ENCODE peak calls at places on chromosomes 5 and 9, in five cellular contexts. One of them, this sample, is unnamed. For H3K36me3, the result is how much of the 10 kb centered on the place peaks cover.

GRCh38 chr9:105062222-105062850 is 134.4 kb upstream of the ABCA1 start:
- DNase-seq in prostate gland: no peak
- DNase-seq in stomach: no peak
- DNase-seq in H1: no peak
- DNase-seq in tibial nerve: no peak
- DNase-seq in this sample: no peak

GRCh38 chr9:14203366-14204056 is 110.4 kb downstream of the NFIB start:
- DNase-seq in prostate gland: peak
- DNase-seq in stomach: peak
- DNase-seq in H1: no peak
- DNase-seq in tibial nerve: no peak
- DNase-seq in this sample: no peak

GRCh38 chr5:146336197-146336596 is 2.4 kb upstream of the POU4F3 start:
- DNase-seq in prostate gland: no peak
- DNase-seq in stomach: no peak
- DNase-seq in H1: no peak
- DNase-seq in tibial nerve: no peak
- DNase-seq in this sample: no peak

GRCh38 chr9:136327313-136327971 is at the start of gene GPSM1:
- DNase-seq in prostate gland: no peak
- DNase-seq in stomach: no peak
- DNase-seq in H1: no peak
- DNase-seq in tibial nerve: peak
- DNase-seq in this sample: no peak

GRCh38 chr5:104540448-104540847 is 977.9 kb upstream of the NUDT12 start:
- DNase-seq in prostate gland: no peak
- DNase-seq in stomach: no peak
- DNase-seq in H1: no peak
- DNase-seq in tibial nerve: no peak
- DNase-seq in this sample: no peak

GRCh38 chr5:127068771-127069330 is 4.5 kb downstream of the C5orf63 start:
- DNase-seq in prostate gland: no peak
- DNase-seq in stomach: no peak
- DNase-seq in H1: no peak
- DNase-seq in tibial nerve: no peak
- DNase-seq in this sample: no peak

GRCh38 chr5:17897776-17898175 is 263.5 kb downstream of the TAF11L14 start:
- DNase-seq in prostate gland: peak
- DNase-seq in stomach: no peak
- DNase-seq in H1: no peak
- DNase-seq in tibial nerve: no peak
- DNase-seq in this sample: no peak

GRCh38 chr5:167945542-167946384 is 345.7 kb upstream of the WWC1 start:
- DNase-seq in prostate gland: no peak
- DNase-seq in stomach: no peak
- DNase-seq in H1: no peak
- DNase-seq in tibial nerve: no peak
- DNase-seq in this sample: no peak

GRCh38 chr9:113548221-113549041 is 84.9 kb downstream of the RGS3 start:
- DNase-seq in prostate gland: no peak
- DNase-seq in stomach: peak
- DNase-seq in H1: no peak
- DNase-seq in tibial nerve: no peak
- DNase-seq in this sample: no peak

GRCh38 chr5:102799017-102799416 is 43.9 kb downstream of the PAM start:
- DNase-seq in prostate gland: no peak
- DNase-seq in stomach: no peak
- DNase-seq in H1: no peak
- DNase-seq in tibial nerve: no peak
- DNase-seq in this sample: no peak

GRCh38 chr9:128193469-128194096 is 2.2 kb upstream of the CIZ1 start:
- DNase-seq in prostate gland: no peak
- DNase-seq in stomach: no peak
- DNase-seq in H1: no peak
- DNase-seq in tibial nerve: no peak
- DNase-seq in this sample: no peak

GRCh38 chr9:128190013-128190412 is 1.4 kb downstream of the CIZ1 start:
- DNase-seq in prostate gland: no peak
- DNase-seq in stomach: no peak
- DNase-seq in H1: no peak
- DNase-seq in tibial nerve: no peak
- DNase-seq in this sample: no peak

GRCh38 chr9:128190516-128191405 is 611 bp downstream of the CIZ1 start:
- DNase-seq in prostate gland: no peak
- DNase-seq in stomach: no peak
- DNase-seq in H1: peak
- DNase-seq in tibial nerve: no peak
- DNase-seq in this sample: no peak

GRCh38 chr9:128191406-128192046 is at the start of gene CIZ1:
- DNase-seq in prostate gland: peak
- DNase-seq in stomach: peak
- DNase-seq in H1: peak
- DNase-seq in tibial nerve: peak
- DNase-seq in this sample: no peak

DNA sequence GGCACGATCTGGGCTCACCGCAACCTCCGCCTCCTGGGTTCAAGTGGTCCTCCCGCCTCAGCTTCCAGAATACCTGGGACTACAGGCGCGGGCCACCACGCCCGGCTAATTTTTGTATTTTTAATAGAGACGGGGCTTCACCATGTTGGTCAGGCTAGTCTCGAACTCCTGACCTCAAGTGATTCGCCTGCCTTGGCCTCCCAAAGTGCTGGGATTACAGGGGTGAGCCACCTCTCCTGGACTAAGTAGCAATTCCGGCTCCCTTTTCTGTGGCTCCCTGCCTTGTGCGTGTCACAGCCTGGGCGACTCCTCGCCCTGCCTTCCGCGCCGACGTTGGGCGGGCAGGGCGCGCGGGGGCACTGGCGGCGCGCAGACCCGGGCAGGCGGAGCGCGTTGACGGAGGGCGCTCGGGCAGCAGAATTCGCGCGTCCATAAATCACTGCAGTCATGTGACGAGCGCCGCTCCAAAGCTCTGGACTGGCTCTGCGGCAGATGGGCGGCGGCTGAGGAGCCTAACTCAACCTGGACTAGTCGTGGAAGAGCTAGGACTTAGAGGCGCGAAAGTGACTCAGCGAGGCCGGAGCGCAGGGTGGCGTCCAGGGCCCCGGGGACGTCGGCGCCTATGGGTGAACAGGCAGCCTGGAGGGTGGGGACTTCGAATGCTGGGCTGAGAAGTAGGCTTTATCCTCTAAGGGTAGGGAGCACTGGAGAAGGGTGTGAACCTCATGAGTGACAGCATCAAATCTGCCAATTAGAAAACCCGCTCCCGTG is 1.4 kb upstream of the CIZ1 start:
- DNase-seq in prostate gland: peak
- DNase-seq in stomach: peak
- DNase-seq in H1: no peak
- DNase-seq in tibial nerve: peak
- DNase-seq in this sample: no peak
- TF ChIP-seq POLR2A in prostate gland: peak
- TF ChIP-seq POLR2A in stomach: no peak
- TF ChIP-seq POLR2A in H1: no peak
- TF ChIP-seq POLR2A in tibial nerve: peak
- TF ChIP-seq POLR2A in this sample: no peak

GRCh38 chr5:176384991-176385390 is 3.4 kb downstream of the NOP16 start:
- DNase-seq in prostate gland: no peak
- DNase-seq in stomach: no peak
- DNase-seq in H1: no peak
- DNase-seq in tibial nerve: no peak
- DNase-seq in this sample: no peak

GRCh38 chr5:176388341-176389113 is at the start of the genes HIGD2A and NOP16:
- DNase-seq in prostate gland: peak
- DNase-seq in stomach: peak
- DNase-seq in H1: peak
- DNase-seq in tibial nerve: peak
- DNase-seq in this sample: no peak

GRCh38 chr5:176387384-176387925 is 943 bp downstream of the NOP16 start:
- DNase-seq in prostate gland: no peak
- DNase-seq in stomach: no peak
- DNase-seq in H1: no peak
- DNase-seq in tibial nerve: no peak
- DNase-seq in this sample: no peak

GRCh38 chr5:176388003-176388340 is 426 bp downstream of the NOP16 start:
- DNase-seq in prostate gland: no peak
- DNase-seq in stomach: no peak
- DNase-seq in H1: no peak
- DNase-seq in tibial nerve: no peak
- DNase-seq in this sample: no peak

GRCh38 chr5:176386491-176386890 is 1.9 kb downstream of the NOP16 start:
- DNase-seq in prostate gland: no peak
- DNase-seq in stomach: no peak
- DNase-seq in H1: no peak
- DNase-seq in tibial nerve: no peak
- DNase-seq in this sample: no peak
- H3K36me3 ChIP-seq in prostate gland: under half
- H3K36me3 ChIP-seq in stomach: half or more
- H3K36me3 ChIP-seq in H1: under half
- H3K36me3 ChIP-seq in tibial nerve: under half
- H3K36me3 ChIP-seq in this sample: half or more

DNA sequence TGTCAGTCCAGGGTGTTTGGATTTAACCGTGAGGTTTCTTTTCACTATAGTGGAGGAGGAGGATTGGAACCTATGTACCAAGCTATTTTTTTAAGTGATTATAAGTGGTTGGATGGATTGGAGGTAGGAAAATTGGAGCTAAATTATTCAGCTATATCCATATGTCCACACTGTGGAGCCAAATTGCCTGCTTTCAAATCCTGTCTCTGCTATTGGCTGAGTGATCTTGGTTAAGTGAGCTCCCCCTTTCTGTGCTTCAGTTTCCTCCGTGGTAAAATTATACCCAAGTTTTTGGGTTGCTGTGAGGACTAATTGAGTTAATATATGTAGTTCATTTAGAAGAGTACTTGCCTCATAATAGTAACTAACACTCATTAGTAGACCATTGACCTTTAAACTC is 2.5 kb downstream of the CENPP start:
- DNase-seq in prostate gland: no peak
- DNase-seq in stomach: no peak
- DNase-seq in H1: no peak
- DNase-seq in tibial nerve: no peak
- DNase-seq in this sample: no peak
- TF ChIP-seq CTCF in prostate gland: no peak
- TF ChIP-seq CTCF in stomach: no peak
- TF ChIP-seq CTCF in H1: peak
- TF ChIP-seq CTCF in tibial nerve: no peak
- TF ChIP-seq CTCF in this sample: no peak

DNA sequence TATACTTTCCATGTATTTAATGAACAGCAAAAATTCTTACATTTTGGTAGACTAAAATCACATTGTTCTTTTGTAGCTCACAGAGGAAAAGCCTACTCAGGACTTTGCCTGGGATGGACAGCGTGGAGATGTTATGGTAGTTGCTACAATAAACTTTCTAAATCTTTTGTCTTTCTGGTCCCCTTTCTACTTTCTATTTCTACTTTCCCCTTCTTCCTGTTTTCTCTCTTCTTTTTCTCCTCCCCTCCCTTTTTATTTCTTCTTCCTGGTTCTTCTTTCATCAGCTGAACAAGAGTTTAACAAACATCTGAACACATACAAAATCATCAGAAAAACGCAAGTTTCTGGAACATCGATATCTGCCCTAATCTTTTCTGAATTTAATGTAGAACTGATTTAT is 15.6 kb upstream of the GDNF start:
- DNase-seq in prostate gland: no peak
- DNase-seq in stomach: no peak
- DNase-seq in H1: no peak
- DNase-seq in tibial nerve: no peak
- DNase-seq in this sample: no peak
- TF ChIP-seq POLR2A in prostate gland: no peak
- TF ChIP-seq POLR2A in stomach: no peak
- TF ChIP-seq POLR2A in H1: no peak
- TF ChIP-seq POLR2A in tibial nerve: no peak
- TF ChIP-seq POLR2A in this sample: no peak

GRCh38 chr9:89349607-89350006 is 31.3 kb downstream of the SECISBP2 start:
- DNase-seq in prostate gland: no peak
- DNase-seq in stomach: no peak
- DNase-seq in H1: no peak
- DNase-seq in tibial nerve: no peak
- DNase-seq in this sample: no peak
- H3K36me3 ChIP-seq in prostate gland: under half
- H3K36me3 ChIP-seq in stomach: half or more
- H3K36me3 ChIP-seq in H1: under half
- H3K36me3 ChIP-seq in tibial nerve: under half
- H3K36me3 ChIP-seq in this sample: under half

This sample was measured in vagina.